ENCODE peak calls at places on chromosomes 16 and 17, in ten cellular contexts. N is activated T-cell treated with anti-CD3 and anti-CD28 coated beads for 48 hours; Z is HAP-1; M is CD4-positive, alpha-beta memory T cell; J is psoas muscle; O is ovary; H is stimulated activated CD4-positive, alpha-beta T cell treated with anti-CD3 and anti-CD28 coated beads, Interleukin-1b, Interleukin-23, amount 100 ng/mL, for 1 hour; A is GM23248; S is naive thymus-derived CD4-positive, alpha-beta T cell; I is ELR. Y is an unnamed sample.

GRCh38 chr17:61299517-61300513 is 99.8 kb upstream of the TBX2 start:
- DNase-seq in M (no peak), S (no peak), O (no peak), Z (no peak), N (no peak), A (no peak), I (no peak), H (no peak), J (no peak), Y (no peak)

GRCh38 chr16:46688101-46688656 is 799 bp downstream of the VPS35 start:
- DNase-seq in H (no peak), M (no peak), N (no peak), J (peak; percentile 55), A (no peak), Z (no peak), S (no peak), O (no peak), I (no peak), Y (no peak)

GRCh38 chr16:30615358-30616076 is 5.3 kb upstream of the ZNF689 start:
- DNase-seq in O (peak; percentile 42), H (peak; percentile 41), I (peak; percentile 54), A (peak; percentile 63), M (peak; percentile 53), Z (peak; percentile 82), J (peak; percentile 70), S (peak; percentile 43), N (peak; percentile 84), Y (no peak)

GRCh38 chr16:78528265-78528664 is 428.8 kb downstream of the WWOX start:
- DNase-seq in I (no peak), M (no peak), A (no peak), N (no peak), H (no peak), O (no peak), S (no peak), Z (no peak), J (no peak), Y (no peak)

GRCh38 chr16:85625053-85625452 is 11.9 kb downstream of the GSE1 start:
- DNase-seq in M (no peak), O (no peak), A (no peak), N (no peak), H (no peak), J (no peak), Z (no peak), S (no peak), I (no peak), Y (no peak)

GRCh38 chr16:83393196-83393981 is 414.4 kb upstream of the HSBP1 start:
- DNase-seq in A (peak; percentile 59), H (no peak), S (no peak), N (no peak), M (no peak), O (no peak), I (peak; percentile 34), Z (no peak), J (no peak), Y (no peak)

GRCh38 chr17:57607553-57608120 is 137.5 kb downstream of the CCDC182 start:
- DNase-seq in S (no peak), N (no peak), I (no peak), H (no peak), A (peak; percentile 33), J (peak; percentile 72), O (no peak), M (no peak), Z (no peak), Y (no peak)

GRCh38 chr17:67413399-67413798 is 36.3 kb downstream of the PITPNC1 start:
- DNase-seq in A (no peak), H (no peak), Z (no peak), S (no peak), I (no peak), N (no peak), M (no peak), J (no peak), O (no peak), Y (no peak)

GRCh38 chr17:74878658-74879057 is 5.9 kb upstream of the FDXR start:
- DNase-seq in A (no peak), S (no peak), H (no peak), J (no peak), Z (no peak), O (no peak), M (no peak), I (no peak), N (no peak), Y (no peak)

GRCh38 chr17:75542184-75542583 is 16.7 kb downstream of the LLGL2 start:
- DNase-seq in O (no peak), N (no peak), H (no peak), I (no peak), J (no peak), S (no peak), A (no peak), Z (no peak), M (no peak), Y (no peak)

GRCh38 chr17:72788950-72789585 is 303.4 kb downstream of the SLC39A11 start:
- DNase-seq in M (no peak), I (peak; percentile 54), N (no peak), J (no peak), A (peak; percentile 28), H (no peak), S (no peak), O (no peak), Z (no peak), Y (no peak)

GRCh38 chr17:64252831-64253230 is 10.2 kb downstream of the TEX2 start:
- DNase-seq in A (no peak), H (no peak), O (no peak), M (no peak), N (no peak), I (peak; percentile 55), J (no peak), Z (no peak), S (no peak), Y (no peak)

GRCh38 chr17:1999557-2000251 is 25.4 kb downstream of the RTN4RL1 start:
- DNase-seq in Z (peak; percentile 83), M (no peak), A (peak; percentile 30), I (no peak), N (no peak), H (no peak), J (peak; percentile 82), S (no peak), O (peak; percentile 74), Y (no peak)

GRCh38 chr17:77317091-77317519 is 176.3 kb downstream of the SEC14L1 start:
- DNase-seq in M (no peak), S (no peak), H (no peak), Z (no peak), I (no peak), A (no peak), N (no peak), O (peak; percentile 39), J (peak; percentile 40), Y (no peak)

GRCh38 chr16:55539488-55539887 is 27.0 kb upstream of the CAPNS2 start:
- DNase-seq in S (no peak), N (no peak), H (no peak), O (no peak), A (peak; percentile 43), M (no peak), I (no peak), J (no peak), Z (no peak), Y (no peak)

GRCh38 chr16:84226026-84226425 is 13.8 kb downstream of the KCNG4 start:
- DNase-seq in M (no peak), I (peak; percentile 72), H (no peak), A (peak; percentile 26), Z (no peak), J (no peak), N (no peak), S (no peak), O (no peak), Y (no peak)

GRCh38 chr17:39927928-39928867 is 666 bp downstream of the LRRC3C start:
- DNase-seq in J (peak; percentile 74), I (peak; percentile 24), A (peak; percentile 46), H (no peak), Z (peak; percentile 67), N (no peak), O (peak; percentile 74), M (no peak), S (no peak), Y (peak; percentile 44)

GRCh38 chr16:66895697-66895995 is 15.3 kb downstream of the PDP2 start:
- DNase-seq in N (no peak), S (no peak), A (no peak), M (no peak), Z (no peak), H (no peak), O (no peak), J (no peak), I (no peak), Y (no peak)

GRCh38 chr17:46157443-46158107 is 35.7 kb downstream of the KANSL1 start:
- DNase-seq in A (peak; percentile 79), S (no peak), H (no peak), O (no peak), J (no peak), M (no peak), Z (no peak), I (no peak), N (no peak), Y (no peak)

GRCh38 chr16:63361032-63361624 is 1324.9 kb upstream of the CDH8 start:
- DNase-seq in A (peak; percentile 64), S (no peak), H (no peak), M (no peak), O (no peak), N (no peak), I (peak; percentile 49), Z (peak; percentile 28), J (no peak), Y (no peak)

GRCh38 chr17:39240631-39241030 is 14.9 kb upstream of the STAC2 start:
- DNase-seq in S (no peak), O (no peak), H (no peak), M (no peak), A (no peak), N (no peak), J (no peak), Z (no peak), I (no peak), Y (no peak)

GRCh38 chr17:20120835-20121234 is 111.7 kb downstream of the SPECC1 start:
- DNase-seq in J (no peak), Z (no peak), H (no peak), M (no peak), S (no peak), I (no peak), A (no peak), O (no peak), N (no peak), Y (no peak)

GRCh38 chr16:57360321-57360935 is 1.8 kb downstream of the CCL22 start:
- DNase-seq in A (no peak), O (no peak), J (no peak), I (no peak), H (no peak), S (no peak), M (no peak), Z (no peak), N (no peak), Y (no peak)

GRCh38 chr17:2025622-2026309 is 632 bp upstream of the RTN4RL1 start:
- DNase-seq in I (peak; percentile 83), O (peak; percentile 86), Z (peak; percentile 90), H (no peak), S (no peak), M (no peak), A (peak; percentile 80), N (peak; percentile 23), J (peak; percentile 87), Y (no peak)

GRCh38 chr16:9072806-9073341 is 18.6 kb upstream of the HAPSTR1 start:
- DNase-seq in H (no peak), O (no peak), N (peak; percentile 30), S (no peak), Z (no peak), A (peak; percentile 95), M (no peak), J (no peak), I (peak; percentile 86), Y (no peak)

GRCh38 chr17:3585826-3586225 is 23.4 kb downstream of the TRPV1 start:
- DNase-seq in M (no peak), O (no peak), I (no peak), N (no peak), A (no peak), H (no peak), Z (no peak), S (no peak), J (no peak), Y (no peak)

GRCh38 chr16:396605-397004 is 394 bp upstream of the NME4 start:
- DNase-seq in S (no peak), H (no peak), M (no peak), Z (peak; percentile 84), N (no peak), J (peak; percentile 67), I (peak; percentile 72), A (peak; percentile 89), O (peak; percentile 66), Y (no peak)

GRCh38 chr17:11245792-11246191 is 4.8 kb downstream of the SHISA6 start:
- DNase-seq in N (no peak), I (no peak), Z (no peak), A (no peak), M (no peak), J (no peak), H (no peak), S (no peak), O (no peak), Y (no peak)

Y was measured in mesothelial cell of epicardium.